ENCODE peak calls at places on chromosomes 5 and 9, in four cellular contexts. M, C, N and W are unnamed samples.

GRCh38 chr9:19430201-19430760 is 21.5 kb downstream of the ACER2 start:
- DNase-seq in M (no peak), N (no peak), C (no peak), W (no peak)

GRCh38 chr9:91825422-91825821 is 124.6 kb downstream of the ROR2 start:
- DNase-seq in M (no peak), C (peak), N (no peak), W (no peak)

GRCh38 chr5:172603425-172603824 is 37.6 kb upstream of the NEURL1B start:
- DNase-seq in M (no peak), C (peak), N (no peak), W (no peak)

GRCh38 chr5:180521101-180521500 is 26.9 kb downstream of the CNOT6 start:
- DNase-seq in C (peak), N (no peak), M (no peak), W (no peak)

GRCh38 chr5:11037941-11038340 is 276.9 kb upstream of the DAP start:
- DNase-seq in C (no peak), M (no peak), N (no peak), W (no peak)

GRCh38 chr9:15724006-15724405 is 171.2 kb downstream of the CCDC171 start:
- DNase-seq in N (no peak), C (peak), M (no peak), W (no peak)

GRCh38 chr5:151183451-151184245 is 26.1 kb upstream of the ANXA6 start:
- DNase-seq in C (peak), M (no peak), N (no peak), W (no peak)

GRCh38 chr5:33297760-33298216 is 143.0 kb upstream of the TARS1 start:
- DNase-seq in N (no peak), M (no peak), C (no peak), W (no peak)